ENCODE peak calls at places on chromosome 12, in five cellular contexts. N is GM12878, Z is HepG2, P is upper lobe of left lung, I is K562. J is an unnamed sample.

GRCh38 chr12:124391340-124392261 is 96.7 kb downstream of the RFLNA start:
- ATAC-seq in N (peak), P (no peak), Z (no peak), I (peak), J (no peak)

GRCh38 chr12:64672925-64673409 is 62.7 kb downstream of the RASSF3 start:
- ATAC-seq in P (no peak), I (peak), N (no peak), Z (peak), J (no peak)

GRCh38 chr12:107101651-107102050 is 8.3 kb upstream of the CRY1 start:
- ATAC-seq in Z (peak), N (no peak), I (no peak), P (no peak), J (no peak)

GRCh38 chr12:6758511-6758910 is 5.6 kb upstream of the MLF2 start:
- ATAC-seq in Z (no peak), N (peak), I (no peak), P (no peak), J (no peak)

GRCh38 chr12:124592481-124593160 is 25.2 kb upstream of the NCOR2 start:
- ATAC-seq in P (no peak), N (peak), I (no peak), Z (no peak), J (no peak)

GRCh38 chr12:26373606-26374495 is 178.5 kb downstream of the SSPN start:
- ATAC-seq in N (no peak), Z (no peak), I (no peak), P (no peak), J (no peak)

GRCh38 chr12:4813741-4814140 is 93.5 kb downstream of the GALNT8 start:
- ATAC-seq in I (no peak), Z (no peak), P (no peak), N (no peak), J (no peak)

GRCh38 chr12:65459545-65459944 is 181.1 kb downstream of the MSRB3 start:
- ATAC-seq in I (no peak), Z (no peak), N (no peak), P (no peak), J (no peak)

GRCh38 chr12:14460212-14460841 is 94.8 kb downstream of the ATF7IP start:
- ATAC-seq in Z (no peak), I (no peak), N (no peak), P (no peak), J (no peak)

DNA sequence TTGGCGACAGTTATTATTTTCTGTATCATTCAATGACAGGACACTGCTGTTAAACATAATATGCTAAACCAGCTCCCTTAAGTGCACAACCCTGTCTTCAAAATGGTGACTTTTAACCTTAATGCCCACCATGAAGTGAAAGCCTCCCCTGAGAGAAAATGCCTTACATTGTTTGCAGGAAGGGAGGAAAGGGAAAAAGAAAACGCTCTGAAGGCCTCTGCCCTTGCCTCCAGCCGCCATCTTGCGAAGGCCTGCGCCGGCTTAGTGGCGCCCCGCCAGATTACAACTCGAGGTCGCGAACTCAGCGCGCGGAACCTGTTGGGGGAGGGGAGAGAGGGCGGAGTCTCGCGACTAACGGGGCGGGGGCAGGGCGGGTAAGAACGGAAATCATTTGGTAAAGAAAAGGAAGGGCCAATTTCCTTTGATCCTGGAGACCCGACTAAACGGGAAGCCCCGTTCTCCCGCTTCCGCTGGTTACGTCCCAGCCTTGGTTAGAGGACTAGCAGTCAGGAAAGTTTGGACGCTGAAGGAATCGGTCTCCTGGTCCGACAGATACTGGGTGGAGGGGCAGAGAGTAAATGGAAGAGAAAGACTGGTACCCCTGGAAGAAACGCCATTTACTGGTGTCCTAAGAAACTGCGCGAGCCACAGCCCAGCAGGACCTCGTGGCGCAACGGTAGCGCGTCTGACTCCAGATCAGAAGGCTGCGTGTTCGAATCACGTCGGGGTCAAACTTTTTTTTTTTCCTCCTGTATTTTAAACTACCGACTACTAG is 11.6 kb upstream of the TMPO start:
- ATAC-seq in Z (peak), I (peak), P (peak), N (peak), J (peak)
- TF ChIP-seq POLR2A in Z (peak), I (peak), P (peak), N (peak), J (no peak)

GRCh38 chr12:114812858-114813761 is 129.1 kb upstream of the TBX3 start:
- ATAC-seq in I (no peak), P (no peak), N (no peak), Z (peak), J (no peak)
- TF ChIP-seq POLR2AphosphoS5 in I (no peak), P (peak), N (no peak), Z (no peak), J (no peak)

DNA sequence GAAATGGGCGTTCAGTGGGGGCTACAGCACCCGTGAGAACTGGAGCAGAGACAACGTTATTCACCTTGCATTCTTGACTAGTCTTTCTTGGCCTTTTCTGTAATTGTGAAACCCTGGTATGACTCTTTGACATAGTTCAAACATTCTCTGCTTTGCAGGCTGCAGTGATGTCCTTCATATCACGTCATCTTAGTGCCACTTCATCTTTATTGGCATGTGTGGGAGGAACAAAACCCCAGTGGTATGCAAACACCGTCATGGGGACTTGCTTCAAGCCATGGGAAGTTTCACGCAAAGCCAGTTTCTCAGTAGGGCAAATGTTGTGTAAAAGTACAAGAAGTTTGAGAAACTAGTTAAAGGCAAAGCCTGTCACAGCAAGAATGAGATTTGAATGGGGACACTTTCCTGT is 20.2 kb upstream of the DUSP16 start:
- ATAC-seq in Z (peak), I (no peak), N (peak), P (peak), J (no peak)
- TF ChIP-seq EP300 in Z (no peak), I (no peak), N (peak), P (no peak), J (no peak)

GRCh38 chr12:102917026-102917787 is at the start of gene PAH:
- ATAC-seq in N (peak), Z (peak), I (peak), P (peak), J (no peak)
- TF ChIP-seq POLR2A in N (no peak), Z (peak), I (no peak), P (no peak), J (no peak)

J was measured in gastroesophageal sphincter.